ENCODE peak calls at places on chromosomes 4 and X, in four cellular contexts. O is GM12864, M is renal cortical epithelial cell, P is posterior vena cava. V is an unnamed sample.
A peak's percentile ranks its signal among the peaks of the same experiment; 100 is the strongest.

GRCh38 chr4:25799522-25799921 is 63.3 kb downstream of the SEL1L3 start:
- DNase-seq in O (no peak), M (no peak), P (no peak), V (no peak)

GRCh38 chr4:128459547-128459946 is 171.9 kb upstream of the PGRMC2 start:
- DNase-seq in O (no peak), M (no peak), P (no peak), V (no peak)

GRCh38 chr4:1205641-1206298 is 33.4 kb upstream of the SPON2 start:
- DNase-seq in O (no peak), M (no peak), P (peak; percentile 64), V (no peak)

GRCh38 chr4:55386073-55386472 is 9.7 kb upstream of the TMEM165 start:
- DNase-seq in O (no peak), M (no peak), P (no peak), V (no peak)

GRCh38 chr4:119517361-119518229 is 111.0 kb downstream of the PDE5A start:
- DNase-seq in O (no peak), M (no peak), P (no peak), V (no peak)

GRCh38 chr4:143514432-143514831 is 930 bp downstream of the SMARCA5 start:
- DNase-seq in O (no peak), M (peak; percentile 9), P (peak; percentile 82), V (no peak)

GRCh38 chr4:158775091-158775651 is 6.3 kb downstream of the FNIP2 start:
- DNase-seq in O (no peak), M (peak; percentile 70), P (no peak), V (no peak)

GRCh38 chrX:72050011-72050410 is 81.7 kb downstream of the RTL5 start:
- DNase-seq in O (no peak), M (no peak), P (no peak), V (no peak)

GRCh38 chr4:170391066-170391754 is 301.5 kb upstream of the AADAT start:
- DNase-seq in O (no peak), M (peak; percentile 90), P (no peak), V (no peak)

GRCh38 chr4:24657768-24658617 is 73.6 kb upstream of the DHX15 start:
- DNase-seq in O (peak; percentile 73), M (peak; percentile 100), P (no peak), V (no peak)

GRCh38 chrX:120380699-120381098 is 18.8 kb downstream of the ATP1B4 start:
- DNase-seq in O (no peak), M (peak; percentile 20), P (no peak), V (no peak)

GRCh38 chrX:73562986-73563739 is at the start of gene CHIC1:
- DNase-seq in O (peak; percentile 42), M (peak; percentile 45), P (peak; percentile 85), V (no peak)

GRCh38 chrX:15447985-15448639 is 45.0 kb downstream of the PIR start:
- DNase-seq in O (no peak), M (peak; percentile 50), P (no peak), V (no peak)

V was measured in vagina.